ENCODE peak calls at places on chromosomes 12 and 14, in ten cellular contexts. One of them, this sample, is unnamed.

GRCh38 chr12:74509886-74510285 is 27.7 kb upstream of the ATXN7L3B start:
- DNase-seq in AG10803: no peak
- DNase-seq in HFFc6: no peak
- DNase-seq in stimulated activated CD4-positive, alpha-beta T cell treated with anti-CD3 and anti-CD28 coated beads, Interleukin-12 subunit alpha, Interleukin-12 subunit beta, amount 100 ng/mL, for 4 hours: no peak
- DNase-seq in activated T-cell treated with anti-CD3 and anti-CD28 coated beads, Interleukin-2, amount 50 U/mL, for 4 hours: no peak
- DNase-seq in dermis blood vessel endothelial cell: no peak
- DNase-seq in lower lobe of right lung: no peak
- DNase-seq in hypothalamus: no peak
- DNase-seq in amygdala: no peak
- DNase-seq in CD8-positive, alpha-beta memory T cell: no peak
- DNase-seq in this sample: no peak

GRCh38 chr14:68786491-68787234 is 6.2 kb downstream of the ZFP36L1 start:
- DNase-seq in amygdala: no peak
- DNase-seq in lower lobe of right lung: no peak
- DNase-seq in stimulated activated CD4-positive, alpha-beta T cell treated with anti-CD3 and anti-CD28 coated beads, Interleukin-12 subunit alpha, Interleukin-12 subunit beta, amount 100 ng/mL, for 4 hours: no peak
- DNase-seq in activated T-cell treated with anti-CD3 and anti-CD28 coated beads, Interleukin-2, amount 50 U/mL, for 4 hours: no peak
- DNase-seq in CD8-positive, alpha-beta memory T cell: no peak
- DNase-seq in dermis blood vessel endothelial cell: peak; percentile 39
- DNase-seq in HFFc6: peak; percentile 65
- DNase-seq in hypothalamus: no peak
- DNase-seq in AG10803: peak; percentile 92
- DNase-seq in this sample: no peak

GRCh38 chr14:74219277-74219676 is 20.0 kb upstream of the VSX2 start:
- DNase-seq in CD8-positive, alpha-beta memory T cell: no peak
- DNase-seq in amygdala: no peak
- DNase-seq in lower lobe of right lung: no peak
- DNase-seq in activated T-cell treated with anti-CD3 and anti-CD28 coated beads, Interleukin-2, amount 50 U/mL, for 4 hours: no peak
- DNase-seq in AG10803: no peak
- DNase-seq in HFFc6: no peak
- DNase-seq in hypothalamus: no peak
- DNase-seq in stimulated activated CD4-positive, alpha-beta T cell treated with anti-CD3 and anti-CD28 coated beads, Interleukin-12 subunit alpha, Interleukin-12 subunit beta, amount 100 ng/mL, for 4 hours: no peak
- DNase-seq in dermis blood vessel endothelial cell: no peak
- DNase-seq in this sample: no peak

GRCh38 chr14:72800848-72801370 is 93.0 kb downstream of the DPF3 start:
- DNase-seq in CD8-positive, alpha-beta memory T cell: no peak
- DNase-seq in HFFc6: no peak
- DNase-seq in lower lobe of right lung: no peak
- DNase-seq in dermis blood vessel endothelial cell: no peak
- DNase-seq in activated T-cell treated with anti-CD3 and anti-CD28 coated beads, Interleukin-2, amount 50 U/mL, for 4 hours: no peak
- DNase-seq in hypothalamus: no peak
- DNase-seq in stimulated activated CD4-positive, alpha-beta T cell treated with anti-CD3 and anti-CD28 coated beads, Interleukin-12 subunit alpha, Interleukin-12 subunit beta, amount 100 ng/mL, for 4 hours: no peak
- DNase-seq in amygdala: no peak
- DNase-seq in AG10803: no peak
- DNase-seq in this sample: no peak

GRCh38 chr12:85461127-85461526 is 181.1 kb downstream of the ALX1 start:
- DNase-seq in lower lobe of right lung: no peak
- DNase-seq in hypothalamus: no peak
- DNase-seq in stimulated activated CD4-positive, alpha-beta T cell treated with anti-CD3 and anti-CD28 coated beads, Interleukin-12 subunit alpha, Interleukin-12 subunit beta, amount 100 ng/mL, for 4 hours: no peak
- DNase-seq in dermis blood vessel endothelial cell: no peak
- DNase-seq in HFFc6: no peak
- DNase-seq in CD8-positive, alpha-beta memory T cell: no peak
- DNase-seq in amygdala: no peak
- DNase-seq in activated T-cell treated with anti-CD3 and anti-CD28 coated beads, Interleukin-2, amount 50 U/mL, for 4 hours: no peak
- DNase-seq in AG10803: no peak
- DNase-seq in this sample: no peak

GRCh38 chr12:1879633-1880032 is 38.8 kb downstream of the CACNA2D4 start:
- DNase-seq in stimulated activated CD4-positive, alpha-beta T cell treated with anti-CD3 and anti-CD28 coated beads, Interleukin-12 subunit alpha, Interleukin-12 subunit beta, amount 100 ng/mL, for 4 hours: no peak
- DNase-seq in HFFc6: no peak
- DNase-seq in dermis blood vessel endothelial cell: no peak
- DNase-seq in AG10803: no peak
- DNase-seq in hypothalamus: no peak
- DNase-seq in activated T-cell treated with anti-CD3 and anti-CD28 coated beads, Interleukin-2, amount 50 U/mL, for 4 hours: no peak
- DNase-seq in CD8-positive, alpha-beta memory T cell: no peak
- DNase-seq in amygdala: no peak
- DNase-seq in lower lobe of right lung: no peak
- DNase-seq in this sample: no peak

GRCh38 chr12:113060336-113060960 is 3.9 kb downstream of the DTX1 start:
- DNase-seq in dermis blood vessel endothelial cell: no peak
- DNase-seq in CD8-positive, alpha-beta memory T cell: no peak
- DNase-seq in HFFc6: no peak
- DNase-seq in amygdala: no peak
- DNase-seq in stimulated activated CD4-positive, alpha-beta T cell treated with anti-CD3 and anti-CD28 coated beads, Interleukin-12 subunit alpha, Interleukin-12 subunit beta, amount 100 ng/mL, for 4 hours: no peak
- DNase-seq in AG10803: no peak
- DNase-seq in hypothalamus: no peak
- DNase-seq in activated T-cell treated with anti-CD3 and anti-CD28 coated beads, Interleukin-2, amount 50 U/mL, for 4 hours: no peak
- DNase-seq in lower lobe of right lung: no peak
- DNase-seq in this sample: no peak

GRCh38 chr12:131494141-131494733 is 216.7 kb upstream of the SFSWAP start:
- DNase-seq in dermis blood vessel endothelial cell: no peak
- DNase-seq in AG10803: no peak
- DNase-seq in stimulated activated CD4-positive, alpha-beta T cell treated with anti-CD3 and anti-CD28 coated beads, Interleukin-12 subunit alpha, Interleukin-12 subunit beta, amount 100 ng/mL, for 4 hours: no peak
- DNase-seq in hypothalamus: no peak
- DNase-seq in HFFc6: no peak
- DNase-seq in lower lobe of right lung: no peak
- DNase-seq in amygdala: no peak
- DNase-seq in CD8-positive, alpha-beta memory T cell: no peak
- DNase-seq in activated T-cell treated with anti-CD3 and anti-CD28 coated beads, Interleukin-2, amount 50 U/mL, for 4 hours: no peak
- DNase-seq in this sample: no peak

GRCh38 chr14:51597511-51597920 is 54.2 kb upstream of the FRMD6 start:
- DNase-seq in stimulated activated CD4-positive, alpha-beta T cell treated with anti-CD3 and anti-CD28 coated beads, Interleukin-12 subunit alpha, Interleukin-12 subunit beta, amount 100 ng/mL, for 4 hours: no peak
- DNase-seq in lower lobe of right lung: no peak
- DNase-seq in hypothalamus: no peak
- DNase-seq in amygdala: no peak
- DNase-seq in activated T-cell treated with anti-CD3 and anti-CD28 coated beads, Interleukin-2, amount 50 U/mL, for 4 hours: no peak
- DNase-seq in dermis blood vessel endothelial cell: no peak
- DNase-seq in CD8-positive, alpha-beta memory T cell: no peak
- DNase-seq in AG10803: peak; percentile 93
- DNase-seq in HFFc6: peak; percentile 89
- DNase-seq in this sample: no peak

GRCh38 chr14:92012121-92012748 is 27.6 kb downstream of the TRIP11 start:
- DNase-seq in AG10803: no peak
- DNase-seq in lower lobe of right lung: no peak
- DNase-seq in dermis blood vessel endothelial cell: no peak
- DNase-seq in HFFc6: no peak
- DNase-seq in stimulated activated CD4-positive, alpha-beta T cell treated with anti-CD3 and anti-CD28 coated beads, Interleukin-12 subunit alpha, Interleukin-12 subunit beta, amount 100 ng/mL, for 4 hours: no peak
- DNase-seq in amygdala: no peak
- DNase-seq in CD8-positive, alpha-beta memory T cell: no peak
- DNase-seq in activated T-cell treated with anti-CD3 and anti-CD28 coated beads, Interleukin-2, amount 50 U/mL, for 4 hours: no peak
- DNase-seq in hypothalamus: no peak
- DNase-seq in this sample: no peak

GRCh38 chr12:90940872-90941499 is 14.0 kb downstream of the CCER1 start:
- DNase-seq in CD8-positive, alpha-beta memory T cell: no peak
- DNase-seq in lower lobe of right lung: no peak
- DNase-seq in stimulated activated CD4-positive, alpha-beta T cell treated with anti-CD3 and anti-CD28 coated beads, Interleukin-12 subunit alpha, Interleukin-12 subunit beta, amount 100 ng/mL, for 4 hours: no peak
- DNase-seq in amygdala: no peak
- DNase-seq in hypothalamus: no peak
- DNase-seq in dermis blood vessel endothelial cell: peak; percentile 80
- DNase-seq in HFFc6: peak; percentile 50
- DNase-seq in AG10803: peak; percentile 72
- DNase-seq in activated T-cell treated with anti-CD3 and anti-CD28 coated beads, Interleukin-2, amount 50 U/mL, for 4 hours: no peak
- DNase-seq in this sample: no peak

GRCh38 chr14:89578048-89578619 is 161.1 kb upstream of the FOXN3 start:
- DNase-seq in dermis blood vessel endothelial cell: no peak
- DNase-seq in activated T-cell treated with anti-CD3 and anti-CD28 coated beads, Interleukin-2, amount 50 U/mL, for 4 hours: no peak
- DNase-seq in stimulated activated CD4-positive, alpha-beta T cell treated with anti-CD3 and anti-CD28 coated beads, Interleukin-12 subunit alpha, Interleukin-12 subunit beta, amount 100 ng/mL, for 4 hours: no peak
- DNase-seq in HFFc6: no peak
- DNase-seq in AG10803: peak; percentile 66
- DNase-seq in CD8-positive, alpha-beta memory T cell: no peak
- DNase-seq in amygdala: no peak
- DNase-seq in hypothalamus: no peak
- DNase-seq in lower lobe of right lung: no peak
- DNase-seq in this sample: no peak

GRCh38 chr12:132169376-132169775 is 25.1 kb downstream of the NOC4L start:
- DNase-seq in AG10803: no peak
- DNase-seq in hypothalamus: no peak
- DNase-seq in amygdala: no peak
- DNase-seq in CD8-positive, alpha-beta memory T cell: peak; percentile 43
- DNase-seq in activated T-cell treated with anti-CD3 and anti-CD28 coated beads, Interleukin-2, amount 50 U/mL, for 4 hours: no peak
- DNase-seq in stimulated activated CD4-positive, alpha-beta T cell treated with anti-CD3 and anti-CD28 coated beads, Interleukin-12 subunit alpha, Interleukin-12 subunit beta, amount 100 ng/mL, for 4 hours: no peak
- DNase-seq in HFFc6: no peak
- DNase-seq in dermis blood vessel endothelial cell: no peak
- DNase-seq in lower lobe of right lung: no peak
- DNase-seq in this sample: no peak

GRCh38 chr12:131386781-131387180 is 324.1 kb upstream of the SFSWAP start:
- DNase-seq in dermis blood vessel endothelial cell: no peak
- DNase-seq in stimulated activated CD4-positive, alpha-beta T cell treated with anti-CD3 and anti-CD28 coated beads, Interleukin-12 subunit alpha, Interleukin-12 subunit beta, amount 100 ng/mL, for 4 hours: no peak
- DNase-seq in lower lobe of right lung: no peak
- DNase-seq in amygdala: no peak
- DNase-seq in activated T-cell treated with anti-CD3 and anti-CD28 coated beads, Interleukin-2, amount 50 U/mL, for 4 hours: no peak
- DNase-seq in hypothalamus: no peak
- DNase-seq in HFFc6: no peak
- DNase-seq in CD8-positive, alpha-beta memory T cell: peak; percentile 21
- DNase-seq in AG10803: no peak
- DNase-seq in this sample: no peak

GRCh38 chr12:13008741-13009380 is 8.8 kb upstream of the HEBP1 start:
- DNase-seq in lower lobe of right lung: no peak
- DNase-seq in hypothalamus: no peak
- DNase-seq in amygdala: no peak
- DNase-seq in activated T-cell treated with anti-CD3 and anti-CD28 coated beads, Interleukin-2, amount 50 U/mL, for 4 hours: no peak
- DNase-seq in dermis blood vessel endothelial cell: no peak
- DNase-seq in HFFc6: peak; percentile 21
- DNase-seq in AG10803: peak; percentile 35
- DNase-seq in stimulated activated CD4-positive, alpha-beta T cell treated with anti-CD3 and anti-CD28 coated beads, Interleukin-12 subunit alpha, Interleukin-12 subunit beta, amount 100 ng/mL, for 4 hours: no peak
- DNase-seq in CD8-positive, alpha-beta memory T cell: no peak
- DNase-seq in this sample: no peak

GRCh38 chr14:91387135-91387849 is 30.3 kb downstream of the CCDC88C start:
- DNase-seq in activated T-cell treated with anti-CD3 and anti-CD28 coated beads, Interleukin-2, amount 50 U/mL, for 4 hours: no peak
- DNase-seq in HFFc6: no peak
- DNase-seq in amygdala: no peak
- DNase-seq in CD8-positive, alpha-beta memory T cell: peak; percentile 42
- DNase-seq in dermis blood vessel endothelial cell: no peak
- DNase-seq in stimulated activated CD4-positive, alpha-beta T cell treated with anti-CD3 and anti-CD28 coated beads, Interleukin-12 subunit alpha, Interleukin-12 subunit beta, amount 100 ng/mL, for 4 hours: no peak
- DNase-seq in AG10803: peak; percentile 25
- DNase-seq in lower lobe of right lung: peak; percentile 28
- DNase-seq in hypothalamus: no peak
- DNase-seq in this sample: no peak

GRCh38 chr12:68970951-68971350 is 38.0 kb upstream of the CPM start:
- DNase-seq in lower lobe of right lung: no peak
- DNase-seq in activated T-cell treated with anti-CD3 and anti-CD28 coated beads, Interleukin-2, amount 50 U/mL, for 4 hours: no peak
- DNase-seq in CD8-positive, alpha-beta memory T cell: no peak
- DNase-seq in hypothalamus: no peak
- DNase-seq in stimulated activated CD4-positive, alpha-beta T cell treated with anti-CD3 and anti-CD28 coated beads, Interleukin-12 subunit alpha, Interleukin-12 subunit beta, amount 100 ng/mL, for 4 hours: no peak
- DNase-seq in amygdala: no peak
- DNase-seq in AG10803: no peak
- DNase-seq in dermis blood vessel endothelial cell: no peak
- DNase-seq in HFFc6: no peak
- DNase-seq in this sample: no peak

GRCh38 chr14:101134851-101135486 is 231.4 kb upstream of the RTL1 start:
- DNase-seq in activated T-cell treated with anti-CD3 and anti-CD28 coated beads, Interleukin-2, amount 50 U/mL, for 4 hours: no peak
- DNase-seq in amygdala: no peak
- DNase-seq in CD8-positive, alpha-beta memory T cell: no peak
- DNase-seq in stimulated activated CD4-positive, alpha-beta T cell treated with anti-CD3 and anti-CD28 coated beads, Interleukin-12 subunit alpha, Interleukin-12 subunit beta, amount 100 ng/mL, for 4 hours: no peak
- DNase-seq in AG10803: no peak
- DNase-seq in HFFc6: no peak
- DNase-seq in hypothalamus: no peak
- DNase-seq in dermis blood vessel endothelial cell: peak; percentile 49
- DNase-seq in lower lobe of right lung: no peak
- DNase-seq in this sample: no peak

GRCh38 chr14:104341532-104342434 is 203.4 kb downstream of the KIF26A start:
- DNase-seq in hypothalamus: no peak
- DNase-seq in CD8-positive, alpha-beta memory T cell: no peak
- DNase-seq in activated T-cell treated with anti-CD3 and anti-CD28 coated beads, Interleukin-2, amount 50 U/mL, for 4 hours: no peak
- DNase-seq in stimulated activated CD4-positive, alpha-beta T cell treated with anti-CD3 and anti-CD28 coated beads, Interleukin-12 subunit alpha, Interleukin-12 subunit beta, amount 100 ng/mL, for 4 hours: no peak
- DNase-seq in amygdala: no peak
- DNase-seq in AG10803: peak; percentile 11
- DNase-seq in HFFc6: no peak
- DNase-seq in lower lobe of right lung: peak; percentile 51
- DNase-seq in dermis blood vessel endothelial cell: peak; percentile 78
- DNase-seq in this sample: peak; percentile 88

GRCh38 chr12:7376196-7376595 is 67.8 kb downstream of the CD163L1 start:
- DNase-seq in activated T-cell treated with anti-CD3 and anti-CD28 coated beads, Interleukin-2, amount 50 U/mL, for 4 hours: no peak
- DNase-seq in amygdala: no peak
- DNase-seq in CD8-positive, alpha-beta memory T cell: no peak
- DNase-seq in AG10803: peak; percentile 16
- DNase-seq in lower lobe of right lung: no peak
- DNase-seq in dermis blood vessel endothelial cell: no peak
- DNase-seq in stimulated activated CD4-positive, alpha-beta T cell treated with anti-CD3 and anti-CD28 coated beads, Interleukin-12 subunit alpha, Interleukin-12 subunit beta, amount 100 ng/mL, for 4 hours: no peak
- DNase-seq in HFFc6: peak; percentile 82
- DNase-seq in hypothalamus: no peak
- DNase-seq in this sample: no peak

GRCh38 chr12:597926-598568 is 65.2 kb downstream of the NINJ2 start:
- DNase-seq in AG10803: no peak
- DNase-seq in dermis blood vessel endothelial cell: peak; percentile 95
- DNase-seq in HFFc6: no peak
- DNase-seq in hypothalamus: no peak
- DNase-seq in stimulated activated CD4-positive, alpha-beta T cell treated with anti-CD3 and anti-CD28 coated beads, Interleukin-12 subunit alpha, Interleukin-12 subunit beta, amount 100 ng/mL, for 4 hours: no peak
- DNase-seq in lower lobe of right lung: no peak
- DNase-seq in CD8-positive, alpha-beta memory T cell: no peak
- DNase-seq in activated T-cell treated with anti-CD3 and anti-CD28 coated beads, Interleukin-2, amount 50 U/mL, for 4 hours: no peak
- DNase-seq in amygdala: no peak
- DNase-seq in this sample: no peak

GRCh38 chr12:116502989-116503496 is 56.1 kb upstream of the MAP1LC3B2 start:
- DNase-seq in activated T-cell treated with anti-CD3 and anti-CD28 coated beads, Interleukin-2, amount 50 U/mL, for 4 hours: no peak
- DNase-seq in stimulated activated CD4-positive, alpha-beta T cell treated with anti-CD3 and anti-CD28 coated beads, Interleukin-12 subunit alpha, Interleukin-12 subunit beta, amount 100 ng/mL, for 4 hours: no peak
- DNase-seq in AG10803: no peak
- DNase-seq in HFFc6: no peak
- DNase-seq in hypothalamus: no peak
- DNase-seq in CD8-positive, alpha-beta memory T cell: no peak
- DNase-seq in amygdala: no peak
- DNase-seq in lower lobe of right lung: no peak
- DNase-seq in dermis blood vessel endothelial cell: no peak
- DNase-seq in this sample: peak; percentile 45

GRCh38 chr12:109770104-109770860 is 56.7 kb downstream of the FAM222A start:
- DNase-seq in activated T-cell treated with anti-CD3 and anti-CD28 coated beads, Interleukin-2, amount 50 U/mL, for 4 hours: no peak
- DNase-seq in stimulated activated CD4-positive, alpha-beta T cell treated with anti-CD3 and anti-CD28 coated beads, Interleukin-12 subunit alpha, Interleukin-12 subunit beta, amount 100 ng/mL, for 4 hours: no peak
- DNase-seq in lower lobe of right lung: peak; percentile 17
- DNase-seq in hypothalamus: no peak
- DNase-seq in HFFc6: no peak
- DNase-seq in dermis blood vessel endothelial cell: no peak
- DNase-seq in AG10803: no peak
- DNase-seq in CD8-positive, alpha-beta memory T cell: no peak
- DNase-seq in amygdala: no peak
- DNase-seq in this sample: no peak

GRCh38 chr14:92847220-92848148 is 53.4 kb downstream of the GOLGA5 start:
- DNase-seq in AG10803: no peak
- DNase-seq in lower lobe of right lung: no peak
- DNase-seq in stimulated activated CD4-positive, alpha-beta T cell treated with anti-CD3 and anti-CD28 coated beads, Interleukin-12 subunit alpha, Interleukin-12 subunit beta, amount 100 ng/mL, for 4 hours: no peak
- DNase-seq in amygdala: no peak
- DNase-seq in activated T-cell treated with anti-CD3 and anti-CD28 coated beads, Interleukin-2, amount 50 U/mL, for 4 hours: no peak
- DNase-seq in CD8-positive, alpha-beta memory T cell: no peak
- DNase-seq in hypothalamus: no peak
- DNase-seq in HFFc6: no peak
- DNase-seq in dermis blood vessel endothelial cell: no peak
- DNase-seq in this sample: no peak

GRCh38 chr12:74337951-74338350 is 199.7 kb upstream of the ATXN7L3B start:
- DNase-seq in AG10803: no peak
- DNase-seq in stimulated activated CD4-positive, alpha-beta T cell treated with anti-CD3 and anti-CD28 coated beads, Interleukin-12 subunit alpha, Interleukin-12 subunit beta, amount 100 ng/mL, for 4 hours: no peak
- DNase-seq in hypothalamus: no peak
- DNase-seq in amygdala: no peak
- DNase-seq in lower lobe of right lung: no peak
- DNase-seq in activated T-cell treated with anti-CD3 and anti-CD28 coated beads, Interleukin-2, amount 50 U/mL, for 4 hours: no peak
- DNase-seq in CD8-positive, alpha-beta memory T cell: no peak
- DNase-seq in HFFc6: peak; percentile 17
- DNase-seq in dermis blood vessel endothelial cell: peak; percentile 65
- DNase-seq in this sample: no peak

GRCh38 chr12:130764475-130765185 is 48.5 kb upstream of the RIMBP2 start:
- DNase-seq in CD8-positive, alpha-beta memory T cell: peak; percentile 71
- DNase-seq in lower lobe of right lung: no peak
- DNase-seq in dermis blood vessel endothelial cell: peak; percentile 50
- DNase-seq in HFFc6: peak; percentile 67
- DNase-seq in activated T-cell treated with anti-CD3 and anti-CD28 coated beads, Interleukin-2, amount 50 U/mL, for 4 hours: no peak
- DNase-seq in amygdala: no peak
- DNase-seq in stimulated activated CD4-positive, alpha-beta T cell treated with anti-CD3 and anti-CD28 coated beads, Interleukin-12 subunit alpha, Interleukin-12 subunit beta, amount 100 ng/mL, for 4 hours: no peak
- DNase-seq in AG10803: peak; percentile 17
- DNase-seq in hypothalamus: no peak
- DNase-seq in this sample: no peak

GRCh38 chr14:71541271-71541670 is 391.0 kb upstream of the RGS6 start:
- DNase-seq in HFFc6: no peak
- DNase-seq in lower lobe of right lung: no peak
- DNase-seq in amygdala: no peak
- DNase-seq in hypothalamus: no peak
- DNase-seq in dermis blood vessel endothelial cell: peak; percentile 52
- DNase-seq in CD8-positive, alpha-beta memory T cell: no peak
- DNase-seq in AG10803: no peak
- DNase-seq in activated T-cell treated with anti-CD3 and anti-CD28 coated beads, Interleukin-2, amount 50 U/mL, for 4 hours: no peak
- DNase-seq in stimulated activated CD4-positive, alpha-beta T cell treated with anti-CD3 and anti-CD28 coated beads, Interleukin-12 subunit alpha, Interleukin-12 subunit beta, amount 100 ng/mL, for 4 hours: no peak
- DNase-seq in this sample: no peak

GRCh38 chr12:123763093-123763492 is 992 bp downstream of the DNAH10 start:
- DNase-seq in CD8-positive, alpha-beta memory T cell: no peak
- DNase-seq in lower lobe of right lung: no peak
- DNase-seq in hypothalamus: no peak
- DNase-seq in dermis blood vessel endothelial cell: no peak
- DNase-seq in amygdala: no peak
- DNase-seq in AG10803: no peak
- DNase-seq in activated T-cell treated with anti-CD3 and anti-CD28 coated beads, Interleukin-2, amount 50 U/mL, for 4 hours: no peak
- DNase-seq in HFFc6: no peak
- DNase-seq in stimulated activated CD4-positive, alpha-beta T cell treated with anti-CD3 and anti-CD28 coated beads, Interleukin-12 subunit alpha, Interleukin-12 subunit beta, amount 100 ng/mL, for 4 hours: no peak
- DNase-seq in this sample: no peak

This sample was measured in HuH-7.5.